ENCODE peak calls at places on chromosomes 13 and 19, in six cellular contexts. Q is body of pancreas, U is Peyer's patch, S is ovary, H is A549, O is heart left ventricle. E is an unnamed sample.

GRCh38 chr19:38043649-38044144 is 136.7 kb downstream of the SIPA1L3 start:
- DNase-seq in Q (no peak), U (no peak), S (no peak), H (no peak), O (no peak), E (no peak)

GRCh38 chr19:5052515-5052914 is 83.6 kb downstream of the KDM4B start:
- DNase-seq in Q (no peak), U (no peak), S (no peak), H (no peak), O (no peak), E (no peak)

GRCh38 chr19:51565583-51565982 is 5.5 kb upstream of the ZNF175 start:
- DNase-seq in Q (no peak), U (no peak), S (no peak), H (no peak), O (no peak), E (no peak)

GRCh38 chr13:45361596-45362206 is 20.7 kb upstream of the TPT1 start:
- DNase-seq in Q (no peak), U (no peak), S (no peak), H (peak; percentile 72), O (no peak), E (no peak)

GRCh38 chr19:31348416-31349159 is 648 bp downstream of the TSHZ3 start:
- DNase-seq in Q (no peak), U (peak; percentile 53), S (peak; percentile 60), H (peak; percentile 47), O (peak; percentile 40), E (peak; percentile 27)

GRCh38 chr19:10553087-10553667 is 9.5 kb downstream of the ATG4D start:
- DNase-seq in Q (no peak), U (no peak), S (no peak), H (no peak), O (no peak), E (no peak)

GRCh38 chr19:30711296-30711695 is 339.1 kb downstream of the ZNF536 start:
- DNase-seq in Q (no peak), U (no peak), S (no peak), H (no peak), O (no peak), E (no peak)

GRCh38 chr13:27770809-27771208 is 21.5 kb upstream of the GSX1 start:
- DNase-seq in Q (peak; percentile 60), U (peak; percentile 69), S (no peak), H (peak; percentile 46), O (no peak), E (no peak)

GRCh38 chr13:113585828-113586355 is 1.3 kb downstream of the TFDP1 start:
- DNase-seq in Q (peak; percentile 1), U (peak; percentile 22), S (no peak), H (no peak), O (no peak), E (no peak)

GRCh38 chr19:13804830-13805683 is 9.8 kb downstream of the ZSWIM4 start:
- DNase-seq in Q (peak; percentile 50), U (no peak), S (no peak), H (no peak), O (no peak), E (no peak)

GRCh38 chr13:21913010-21913409 is 242.1 kb downstream of the FGF9 start:
- DNase-seq in Q (no peak), U (no peak), S (no peak), H (no peak), O (no peak), E (no peak)

GRCh38 chr13:87128006-87128405 is 543.2 kb upstream of the SLITRK5 start:
- DNase-seq in Q (no peak), U (no peak), S (no peak), H (no peak), O (no peak), E (no peak)

GRCh38 chr13:65710514-65710913 is 1519.6 kb downstream of the PCDH9 start:
- DNase-seq in Q (no peak), U (no peak), S (no peak), H (no peak), O (no peak), E (no peak)

GRCh38 chr13:80131204-80131603 is 209.7 kb downstream of the SPRY2 start:
- DNase-seq in Q (peak; percentile 73), U (peak; percentile 71), S (peak; percentile 40), H (peak; percentile 68), O (peak; percentile 82), E (peak; percentile 44)

GRCh38 chr13:90868321-90868920 is 479.1 kb upstream of the MIR17HG start:
- DNase-seq in Q (no peak), U (no peak), S (no peak), H (peak; percentile 16), O (no peak), E (no peak)

GRCh38 chr19:50492303-50493052 is 15.8 kb upstream of the GARIN5A start:
- DNase-seq in Q (no peak), U (no peak), S (no peak), H (peak; percentile 49), O (no peak), E (no peak)

GRCh38 chr13:73403362-73404150 is 344.8 kb downstream of the KLF5 start:
- DNase-seq in Q (no peak), U (no peak), S (no peak), H (no peak), O (no peak), E (no peak)

GRCh38 chr19:32464279-32464678 is 58.7 kb downstream of the DPY19L3 start:
- DNase-seq in Q (no peak), U (no peak), S (no peak), H (peak; percentile 44), O (no peak), E (no peak)

DNA sequence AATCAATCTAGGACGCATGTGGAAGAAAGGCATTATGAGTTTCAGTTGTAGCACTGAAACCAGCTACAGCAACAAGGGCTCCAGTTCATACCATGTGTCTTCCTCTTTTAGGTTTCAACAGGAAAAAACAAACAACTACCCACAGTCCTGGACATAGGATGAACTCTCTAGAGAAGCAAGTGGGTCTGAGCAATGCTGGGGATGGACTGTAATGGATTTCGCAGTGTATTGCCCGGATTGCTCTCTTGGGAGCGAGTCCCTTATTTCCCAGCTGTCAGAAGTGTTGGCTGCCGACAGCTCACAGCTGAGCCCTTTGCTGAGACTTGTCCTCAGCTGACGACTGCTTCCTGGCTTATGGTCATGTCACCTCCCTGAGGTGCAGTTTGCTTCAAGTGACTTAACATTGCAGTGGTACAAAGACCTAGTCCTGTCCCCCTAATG is 12.1 kb upstream of the MYCBP2 start:
- DNase-seq in Q (no peak), U (no peak), S (no peak), H (no peak), O (no peak), E (no peak)
- TF ChIP-seq POLR2A in Q (no peak), U (no peak), S (no peak), H (no peak), O (no peak), E (no peak)

GRCh38 chr13:44064376-44064775 is 184.7 kb downstream of the LACC1 start:
- DNase-seq in Q (no peak), U (no peak), S (no peak), H (no peak), O (no peak), E (no peak)

GRCh38 chr13:44063467-44063866 is 183.8 kb downstream of the LACC1 start:
- DNase-seq in Q (no peak), U (no peak), S (no peak), H (no peak), O (no peak), E (no peak)

GRCh38 chr13:44063881-44064280 is 184.2 kb downstream of the LACC1 start:
- DNase-seq in Q (no peak), U (no peak), S (no peak), H (no peak), O (no peak), E (no peak)

GRCh38 chr13:44058586-44059238 is 179.0 kb downstream of the LACC1 start:
- DNase-seq in Q (no peak), U (no peak), S (no peak), H (no peak), O (no peak), E (no peak)

GRCh38 chr13:44061876-44062275 is 182.2 kb downstream of the LACC1 start:
- DNase-seq in Q (no peak), U (no peak), S (no peak), H (no peak), O (no peak), E (no peak)
- TF ChIP-seq POLR2A in Q (no peak), U (no peak), S (no peak), H (no peak), O (no peak), E (no peak)

DNA sequence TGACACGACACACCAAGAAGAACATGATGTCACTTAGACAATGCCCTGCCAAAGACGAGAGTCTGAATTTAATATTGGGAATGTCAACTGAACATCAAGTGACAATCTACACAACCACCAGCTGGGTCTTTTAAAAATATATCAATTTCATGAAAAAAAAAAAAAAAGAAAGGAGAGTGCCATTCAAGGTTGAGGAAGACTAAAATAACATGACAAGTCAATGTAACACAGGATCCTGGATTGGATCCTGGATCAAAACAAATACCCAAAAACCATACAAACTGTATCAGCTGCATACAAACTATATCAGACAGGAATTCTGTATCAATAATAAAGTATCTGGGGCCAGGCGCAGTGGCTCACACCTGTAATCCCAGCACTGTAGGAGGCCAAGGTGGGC is 4.7 kb downstream of the ZNF329 start:
- DNase-seq in Q (no peak), U (no peak), S (no peak), H (no peak), O (no peak), E (no peak)
- TF ChIP-seq POLR2A in Q (no peak), U (no peak), S (no peak), H (no peak), O (no peak), E (no peak)

GRCh38 chr13:106145070-106145469 is 390.4 kb downstream of the EFNB2 start:
- DNase-seq in Q (no peak), U (peak; percentile 56), S (no peak), H (no peak), O (no peak), E (no peak)

GRCh38 chr13:106151056-106151699 is 384.3 kb downstream of the EFNB2 start:
- DNase-seq in Q (no peak), U (peak; percentile 61), S (no peak), H (peak; percentile 63), O (no peak), E (no peak)

GRCh38 chr13:106143392-106143791 is 392.1 kb downstream of the EFNB2 start:
- DNase-seq in Q (no peak), U (no peak), S (no peak), H (no peak), O (no peak), E (no peak)

GRCh38 chr13:106143930-106144709 is 391.3 kb downstream of the EFNB2 start:
- DNase-seq in Q (peak; percentile 67), U (no peak), S (no peak), H (no peak), O (no peak), E (no peak)

DNA sequence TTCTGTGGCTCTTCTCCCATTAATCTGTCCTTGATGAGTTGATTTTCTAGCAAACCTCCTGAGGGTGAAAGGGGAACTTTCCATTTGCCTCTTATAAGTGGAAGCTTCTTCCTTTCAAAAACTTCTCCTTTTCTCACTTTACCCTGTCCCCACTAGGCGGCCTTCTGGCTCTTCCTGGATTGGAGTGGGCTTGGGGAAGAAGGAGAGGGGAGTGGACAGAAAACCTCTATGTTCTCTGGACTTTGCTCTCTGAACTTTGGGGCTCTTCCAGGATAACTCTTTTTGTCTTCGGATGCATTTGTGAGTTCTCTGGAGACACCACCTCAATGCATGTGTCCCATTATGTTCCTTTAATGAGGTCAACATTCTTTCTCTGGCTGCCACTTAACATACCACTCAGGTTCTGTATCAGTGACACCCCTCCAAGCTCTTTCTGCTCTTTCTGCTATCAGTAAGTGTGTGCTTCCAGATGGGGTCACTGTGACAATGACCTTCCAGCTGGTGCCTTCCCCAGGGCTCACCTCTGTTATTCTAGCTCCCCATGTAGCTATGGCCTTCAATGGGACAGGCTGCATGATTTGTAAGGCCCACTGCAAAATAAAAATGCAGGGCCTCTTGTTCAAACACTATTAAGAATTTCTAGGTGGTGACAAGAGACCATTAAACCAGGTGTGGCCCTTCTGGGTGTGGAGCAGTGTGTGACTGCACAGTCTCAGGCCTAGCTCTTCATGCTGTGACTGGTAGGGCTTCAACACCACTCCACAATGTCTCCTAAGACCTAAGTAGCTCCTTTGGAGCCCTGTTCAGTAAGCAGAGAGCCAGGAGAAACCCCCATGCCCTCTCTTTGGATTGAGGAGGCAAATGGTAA is 389.2 kb downstream of the EFNB2 start:
- DNase-seq in Q (no peak), U (peak; percentile 71), S (no peak), H (no peak), O (no peak), E (no peak)
- TF ChIP-seq POLR2A in Q (no peak), U (no peak), S (no peak), H (no peak), O (no peak), E (no peak)